ENCODE peak calls at places on chromosomes 16 and 17, in four cellular contexts. Z is WTC11, A is GM12878, R is A549. Q is an unnamed sample.

GRCh38 chr17:34665150-34665802 is 85.9 kb downstream of the TMEM132E start:
- DNase-seq in Z (peak), A (no peak), R (no peak), Q (peak)

GRCh38 chr17:80180192-80180591 is 10.4 kb downstream of the CARD14 start:
- DNase-seq in Z (no peak), A (no peak), R (no peak), Q (no peak)

GRCh38 chr16:28058839-28059589 is 4.5 kb downstream of the GSG1L start:
- DNase-seq in Z (no peak), A (no peak), R (no peak), Q (no peak)

GRCh38 chr17:61015966-61016365 is 338.3 kb downstream of the BCAS3 start:
- DNase-seq in Z (no peak), A (no peak), R (no peak), Q (no peak)

GRCh38 chr16:88527186-88527936 is 42.8 kb upstream of the ZC3H18 start:
- DNase-seq in Z (peak), A (no peak), R (peak), Q (peak)

GRCh38 chr17:46766493-46767491 is 51.7 kb downstream of the WNT3 start:
- DNase-seq in Z (no peak), A (no peak), R (no peak), Q (no peak)

GRCh38 chr17:39107141-39107540 is 44.3 kb downstream of the PLXDC1 start:
- DNase-seq in Z (no peak), A (no peak), R (no peak), Q (no peak)

GRCh38 chr17:73325527-73325842 is 13.7 kb upstream of the CDC42EP4 start:
- DNase-seq in Z (no peak), A (no peak), R (no peak), Q (peak)

GRCh38 chr17:46010597-46011186 is 11.6 kb downstream of the STH start:
- DNase-seq in Z (no peak), A (no peak), R (peak), Q (no peak)

GRCh38 chr17:67489273-67489672 is 112.2 kb downstream of the PITPNC1 start:
- DNase-seq in Z (no peak), A (no peak), R (no peak), Q (no peak)

GRCh38 chr17:49069585-49070273 is 62.8 kb upstream of the B4GALNT2 start:
- DNase-seq in Z (no peak), A (no peak), R (no peak), Q (no peak)

GRCh38 chr17:15649861-15650391 is 30.4 kb upstream of the FBXW10B start:
- DNase-seq in Z (no peak), A (no peak), R (peak), Q (no peak)

GRCh38 chr16:57651344-57652333 is 16.5 kb upstream of the ADGRG3 start:
- DNase-seq in Z (no peak), A (no peak), R (no peak), Q (peak)

GRCh38 chr17:44345497-44346026 is 460 bp downstream of the GRN start:
- DNase-seq in Z (peak), A (no peak), R (peak), Q (peak)

GRCh38 chr17:50055055-50055425 is 870 bp upstream of the ITGA3 start:
- DNase-seq in Z (peak), A (no peak), R (peak), Q (no peak)

GRCh38 chr16:84484579-84485254 is 19.7 kb downstream of the MEAK7 start:
- DNase-seq in Z (peak), A (no peak), R (peak), Q (peak)

GRCh38 chr16:83968891-83969672 is 1.0 kb downstream of the NECAB2 start:
- DNase-seq in Z (no peak), A (no peak), R (no peak), Q (no peak)

GRCh38 chr16:66541388-66542360 is 8.2 kb downstream of the TK2 start:
- DNase-seq in Z (no peak), A (no peak), R (no peak), Q (no peak)

GRCh38 chr16:84699712-84700517 is at the start of gene USP10:
- DNase-seq in Z (peak), A (no peak), R (peak), Q (peak)

GRCh38 chr17:68821860-68822693 is 133.1 kb downstream of the ABCA8 start:
- DNase-seq in Z (no peak), A (no peak), R (peak), Q (no peak)

GRCh38 chr16:2468142-2468724 is 2.9 kb upstream of the NTN3 start:
- DNase-seq in Z (peak), A (no peak), R (no peak), Q (peak)

GRCh38 chr17:50330151-50330753 is 15.7 kb upstream of the XYLT2 start:
- DNase-seq in Z (no peak), A (no peak), R (no peak), Q (no peak)

GRCh38 chr16:1381655-1382406 is 30.1 kb downstream of the GNPTG start:
- DNase-seq in Z (no peak), A (no peak), R (no peak), Q (no peak)

GRCh38 chr17:38587193-38587592 is 18.6 kb downstream of the SRCIN1 start:
- DNase-seq in Z (no peak), A (no peak), R (no peak), Q (peak)

GRCh38 chr17:58189436-58190146 is 2.9 kb upstream of the EPX start:
- DNase-seq in Z (no peak), A (no peak), R (peak), Q (peak)

GRCh38 chr17:62968445-62968923 is 2.4 kb downstream of the TANC2 start:
- DNase-seq in Z (peak), A (peak), R (peak), Q (peak)

GRCh38 chr17:82795615-82796014 is 43.8 kb downstream of the TBCD start:
- DNase-seq in Z (no peak), A (no peak), R (no peak), Q (no peak)

GRCh38 chr17:58328195-58329034 is at the start of gene TSPOAP1:
- DNase-seq in Z (peak), A (peak), R (no peak), Q (peak)

DNA sequence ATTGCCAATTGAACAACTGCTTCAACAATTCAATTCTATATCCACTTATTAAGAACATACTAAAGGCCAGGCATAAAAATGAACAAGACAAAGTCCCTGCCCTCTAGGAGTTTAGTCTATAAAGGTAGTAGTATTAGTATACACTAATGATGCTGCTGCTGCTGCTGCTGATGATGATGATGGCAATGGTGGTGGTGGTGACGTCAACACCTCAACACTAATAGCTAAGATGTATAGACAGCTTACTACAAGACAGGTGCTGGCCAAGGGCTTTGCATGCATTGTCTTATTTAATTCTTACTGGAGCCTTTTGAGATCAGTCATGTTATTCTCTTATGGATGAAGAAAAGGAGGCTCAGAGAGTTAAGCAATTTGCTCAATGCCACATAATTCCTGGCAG is 164.4 kb upstream of the ASIC2 start:
- DNase-seq in Z (no peak), A (no peak), R (no peak), Q (no peak)
- TF ChIP-seq MAX in Z (no peak), A (no peak), R (no peak), Q (no peak)

GRCh38 chr17:7846063-7846735 is 8.7 kb upstream of the TMEM88 start:
- DNase-seq in Z (no peak), A (no peak), R (no peak), Q (no peak)

GRCh38 chr17:7848665-7849184 is 6.1 kb upstream of the TMEM88 start:
- DNase-seq in Z (no peak), A (no peak), R (no peak), Q (no peak)

GRCh38 chr17:7848131-7848579 is 6.7 kb upstream of the TMEM88 start:
- DNase-seq in Z (no peak), A (no peak), R (no peak), Q (no peak)

GRCh38 chr17:7845359-7846062 is 9.4 kb upstream of the TMEM88 start:
- DNase-seq in Z (no peak), A (no peak), R (no peak), Q (no peak)

GRCh38 chr17:7846765-7847661 is 7.9 kb upstream of the TMEM88 start:
- DNase-seq in Z (no peak), A (no peak), R (no peak), Q (no peak)
- TF ChIP-seq MAX in Z (no peak), A (no peak), R (no peak), Q (no peak)

GRCh38 chr16:65441501-65441900 is 319.6 kb upstream of the CDH11 start:
- DNase-seq in Z (no peak), A (no peak), R (no peak), Q (no peak)

GRCh38 chr16:65449526-65449925 is 327.7 kb upstream of the CDH11 start:
- DNase-seq in Z (no peak), A (no peak), R (no peak), Q (no peak)

GRCh38 chr16:65446441-65446840 is 324.6 kb upstream of the CDH11 start:
- DNase-seq in Z (no peak), A (no peak), R (no peak), Q (no peak)

DNA sequence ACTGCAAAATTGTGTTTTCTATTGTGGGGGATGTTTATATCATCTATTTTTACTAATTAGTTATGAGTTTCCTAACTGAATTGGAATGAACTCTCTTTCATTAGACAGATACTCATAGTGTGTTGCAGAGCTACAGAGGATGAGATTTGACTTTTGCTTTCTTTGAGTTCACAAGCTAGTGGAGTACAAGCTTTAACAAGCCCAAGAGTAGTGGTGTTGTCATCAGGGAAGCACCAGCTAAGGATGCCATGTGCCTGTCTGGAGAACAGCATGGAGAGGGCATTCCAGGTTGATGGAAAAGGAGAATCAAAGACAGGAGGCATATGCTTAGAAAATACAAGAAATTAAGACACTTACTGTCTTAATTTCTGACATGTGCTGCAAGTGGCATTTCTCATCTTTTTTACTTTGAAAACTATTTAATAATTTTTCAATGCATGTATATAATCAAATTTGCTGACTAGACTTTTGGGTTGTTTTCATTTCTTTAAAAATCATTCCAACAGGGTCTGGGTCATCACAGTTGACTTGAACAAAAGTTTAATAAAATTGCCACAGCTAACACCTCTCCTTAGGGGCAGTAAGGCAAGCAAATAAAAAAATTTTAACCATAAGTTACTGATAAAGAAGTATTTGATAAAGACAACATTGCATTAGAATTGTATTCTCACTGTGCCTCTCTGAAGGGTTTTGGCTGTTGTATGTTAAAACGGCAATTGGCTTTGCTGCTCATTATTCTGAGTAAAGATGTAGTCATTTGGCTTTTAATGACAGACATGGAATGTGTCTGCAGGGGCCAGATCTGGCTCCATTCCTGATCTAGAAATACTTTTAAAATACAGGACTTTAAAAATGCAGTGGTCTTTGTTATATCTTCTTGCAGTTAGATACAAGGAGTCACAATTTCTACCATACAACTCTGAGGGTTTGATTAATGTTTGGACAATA is 323.7 kb upstream of the CDH11 start:
- DNase-seq in Z (no peak), A (no peak), R (no peak), Q (no peak)
- TF ChIP-seq MAX in Z (no peak), A (no peak), R (no peak), Q (no peak)

GRCh38 chr17:65485388-65486299 is 75.8 kb downstream of the AXIN2 start:
- DNase-seq in Z (no peak), A (no peak), R (no peak), Q (no peak)
- TF ChIP-seq MAX in Z (no peak), A (no peak), R (no peak), Q (no peak)

GRCh38 chr16:86725401-86725800 is 147.1 kb downstream of the FOXL1 start:
- DNase-seq in Z (no peak), A (no peak), R (no peak), Q (no peak)
- TF ChIP-seq MAX in Z (no peak), A (no peak), R (no peak), Q (no peak)

Q was measured in NB4.